ENCODE peak calls at places on chromosomes 13 and 19, in eight cellular contexts. One of them, this sample, is unnamed.
A peak's percentile ranks its signal among the peaks of the same experiment; 100 is the strongest.

GRCh38 chr19:48370955-48371354 is 6.8 kb downstream of the SYNGR4 start:
- DNase-seq in heart right ventricle: no peak
- DNase-seq in Calu3: no peak
- DNase-seq in uterus: no peak
- DNase-seq in neural progenitor cell: no peak
- DNase-seq in activated CD8-positive, alpha-beta T cell treated with anti-CD3 and anti-CD28 coated beads for 36 hours: no peak
- DNase-seq in astrocyte: no peak
- DNase-seq in WTC11: no peak
- DNase-seq in this sample: no peak

GRCh38 chr13:81406639-81407292 is 1065.8 kb upstream of the SPRY2 start:
- DNase-seq in heart right ventricle: no peak
- DNase-seq in Calu3: peak; percentile 0
- DNase-seq in uterus: no peak
- DNase-seq in neural progenitor cell: no peak
- DNase-seq in activated CD8-positive, alpha-beta T cell treated with anti-CD3 and anti-CD28 coated beads for 36 hours: no peak
- DNase-seq in astrocyte: no peak
- DNase-seq in WTC11: no peak
- DNase-seq in this sample: no peak

GRCh38 chr13:30364876-30365275 is 57.4 kb upstream of the UBE2L5 start:
- DNase-seq in heart right ventricle: no peak
- DNase-seq in Calu3: no peak
- DNase-seq in uterus: no peak
- DNase-seq in neural progenitor cell: no peak
- DNase-seq in activated CD8-positive, alpha-beta T cell treated with anti-CD3 and anti-CD28 coated beads for 36 hours: no peak
- DNase-seq in astrocyte: peak; percentile 28
- DNase-seq in WTC11: no peak
- DNase-seq in this sample: no peak

GRCh38 chr19:35724560-35724959 is 6.8 kb downstream of the KMT2B start:
- DNase-seq in heart right ventricle: no peak
- DNase-seq in Calu3: no peak
- DNase-seq in uterus: no peak
- DNase-seq in neural progenitor cell: no peak
- DNase-seq in activated CD8-positive, alpha-beta T cell treated with anti-CD3 and anti-CD28 coated beads for 36 hours: no peak
- DNase-seq in astrocyte: no peak
- DNase-seq in WTC11: no peak
- DNase-seq in this sample: no peak

GRCh38 chr19:13215572-13216380 is 65.6 kb downstream of the IER2 start:
- DNase-seq in heart right ventricle: no peak
- DNase-seq in Calu3: peak; percentile 47
- DNase-seq in uterus: no peak
- DNase-seq in neural progenitor cell: no peak
- DNase-seq in activated CD8-positive, alpha-beta T cell treated with anti-CD3 and anti-CD28 coated beads for 36 hours: peak; percentile 60
- DNase-seq in astrocyte: peak; percentile 13
- DNase-seq in WTC11: no peak
- DNase-seq in this sample: no peak

GRCh38 chr13:109595466-109595865 is 190.9 kb downstream of the IRS2 start:
- DNase-seq in heart right ventricle: no peak
- DNase-seq in Calu3: no peak
- DNase-seq in uterus: no peak
- DNase-seq in neural progenitor cell: no peak
- DNase-seq in activated CD8-positive, alpha-beta T cell treated with anti-CD3 and anti-CD28 coated beads for 36 hours: no peak
- DNase-seq in astrocyte: no peak
- DNase-seq in WTC11: no peak
- DNase-seq in this sample: no peak

GRCh38 chr13:112187527-112188297 is 120.8 kb downstream of the SOX1 start:
- DNase-seq in heart right ventricle: no peak
- DNase-seq in Calu3: no peak
- DNase-seq in uterus: no peak
- DNase-seq in neural progenitor cell: no peak
- DNase-seq in activated CD8-positive, alpha-beta T cell treated with anti-CD3 and anti-CD28 coated beads for 36 hours: no peak
- DNase-seq in astrocyte: no peak
- DNase-seq in WTC11: no peak
- DNase-seq in this sample: peak; percentile 30

GRCh38 chr13:85970727-85971126 is 171.5 kb upstream of the SLITRK6 start:
- DNase-seq in heart right ventricle: no peak
- DNase-seq in Calu3: no peak
- DNase-seq in uterus: no peak
- DNase-seq in neural progenitor cell: no peak
- DNase-seq in activated CD8-positive, alpha-beta T cell treated with anti-CD3 and anti-CD28 coated beads for 36 hours: no peak
- DNase-seq in astrocyte: no peak
- DNase-seq in WTC11: no peak
- DNase-seq in this sample: no peak

GRCh38 chr13:82674546-82674945 is 1207.7 kb downstream of the SLITRK1 start:
- DNase-seq in heart right ventricle: no peak
- DNase-seq in Calu3: no peak
- DNase-seq in uterus: no peak
- DNase-seq in neural progenitor cell: no peak
- DNase-seq in activated CD8-positive, alpha-beta T cell treated with anti-CD3 and anti-CD28 coated beads for 36 hours: no peak
- DNase-seq in astrocyte: no peak
- DNase-seq in WTC11: no peak
- DNase-seq in this sample: no peak

GRCh38 chr19:54164369-54165068 is 5.0 kb upstream of the LENG1 start:
- DNase-seq in heart right ventricle: peak; percentile 84
- DNase-seq in Calu3: peak; percentile 41
- DNase-seq in uterus: peak; percentile 61
- DNase-seq in neural progenitor cell: peak; percentile 71
- DNase-seq in activated CD8-positive, alpha-beta T cell treated with anti-CD3 and anti-CD28 coated beads for 36 hours: peak; percentile 67
- DNase-seq in astrocyte: peak; percentile 25
- DNase-seq in WTC11: peak; percentile 98
- DNase-seq in this sample: peak; percentile 86

GRCh38 chr13:77724092-77724491 is 26.6 kb downstream of the SLAIN1 start:
- DNase-seq in heart right ventricle: no peak
- DNase-seq in Calu3: no peak
- DNase-seq in uterus: no peak
- DNase-seq in neural progenitor cell: no peak
- DNase-seq in activated CD8-positive, alpha-beta T cell treated with anti-CD3 and anti-CD28 coated beads for 36 hours: peak; percentile 10
- DNase-seq in astrocyte: no peak
- DNase-seq in WTC11: no peak
- DNase-seq in this sample: no peak

GRCh38 chr13:26558074-26558805 is 757 bp downstream of the WASF3 start:
- DNase-seq in heart right ventricle: peak; percentile 30
- DNase-seq in Calu3: peak; percentile 3
- DNase-seq in uterus: no peak
- DNase-seq in neural progenitor cell: peak; percentile 70
- DNase-seq in activated CD8-positive, alpha-beta T cell treated with anti-CD3 and anti-CD28 coated beads for 36 hours: no peak
- DNase-seq in astrocyte: peak; percentile 13
- DNase-seq in WTC11: peak; percentile 15
- DNase-seq in this sample: no peak

GRCh38 chr19:46480409-46480808 is 9.0 kb upstream of the PNMA8A start:
- DNase-seq in heart right ventricle: no peak
- DNase-seq in Calu3: no peak
- DNase-seq in uterus: peak; percentile 76
- DNase-seq in neural progenitor cell: peak; percentile 65
- DNase-seq in activated CD8-positive, alpha-beta T cell treated with anti-CD3 and anti-CD28 coated beads for 36 hours: no peak
- DNase-seq in astrocyte: peak; percentile 73
- DNase-seq in WTC11: no peak
- DNase-seq in this sample: no peak

GRCh38 chr19:4722671-4723464 is 774 bp downstream of the DPP9 start:
- DNase-seq in heart right ventricle: no peak
- DNase-seq in Calu3: no peak
- DNase-seq in uterus: peak; percentile 51
- DNase-seq in neural progenitor cell: peak; percentile 10
- DNase-seq in activated CD8-positive, alpha-beta T cell treated with anti-CD3 and anti-CD28 coated beads for 36 hours: peak; percentile 41
- DNase-seq in astrocyte: peak; percentile 58
- DNase-seq in WTC11: no peak
- DNase-seq in this sample: no peak

GRCh38 chr19:19406878-19407639 is 1.6 kb downstream of the GATAD2A start:
- DNase-seq in heart right ventricle: no peak
- DNase-seq in Calu3: peak; percentile 34
- DNase-seq in uterus: no peak
- DNase-seq in neural progenitor cell: peak; percentile 28
- DNase-seq in activated CD8-positive, alpha-beta T cell treated with anti-CD3 and anti-CD28 coated beads for 36 hours: peak; percentile 75
- DNase-seq in astrocyte: peak; percentile 43
- DNase-seq in WTC11: no peak
- DNase-seq in this sample: no peak

GRCh38 chr13:91165758-91166157 is 181.7 kb upstream of the MIR17HG start:
- DNase-seq in heart right ventricle: no peak
- DNase-seq in Calu3: no peak
- DNase-seq in uterus: no peak
- DNase-seq in neural progenitor cell: no peak
- DNase-seq in activated CD8-positive, alpha-beta T cell treated with anti-CD3 and anti-CD28 coated beads for 36 hours: no peak
- DNase-seq in astrocyte: no peak
- DNase-seq in WTC11: no peak
- DNase-seq in this sample: no peak

GRCh38 chr13:91166714-91167511 is 180.6 kb upstream of the MIR17HG start:
- DNase-seq in heart right ventricle: no peak
- DNase-seq in Calu3: no peak
- DNase-seq in uterus: no peak
- DNase-seq in neural progenitor cell: no peak
- DNase-seq in activated CD8-positive, alpha-beta T cell treated with anti-CD3 and anti-CD28 coated beads for 36 hours: no peak
- DNase-seq in astrocyte: no peak
- DNase-seq in WTC11: no peak
- DNase-seq in this sample: no peak

GRCh38 chr13:91158015-91158390 is 189.5 kb upstream of the MIR17HG start:
- DNase-seq in heart right ventricle: no peak
- DNase-seq in Calu3: no peak
- DNase-seq in uterus: no peak
- DNase-seq in neural progenitor cell: no peak
- DNase-seq in activated CD8-positive, alpha-beta T cell treated with anti-CD3 and anti-CD28 coated beads for 36 hours: no peak
- DNase-seq in astrocyte: no peak
- DNase-seq in WTC11: no peak
- DNase-seq in this sample: no peak

GRCh38 chr13:91157273-91158014 is 190.0 kb upstream of the MIR17HG start:
- DNase-seq in heart right ventricle: no peak
- DNase-seq in Calu3: no peak
- DNase-seq in uterus: no peak
- DNase-seq in neural progenitor cell: no peak
- DNase-seq in activated CD8-positive, alpha-beta T cell treated with anti-CD3 and anti-CD28 coated beads for 36 hours: no peak
- DNase-seq in astrocyte: no peak
- DNase-seq in WTC11: no peak
- DNase-seq in this sample: no peak

GRCh38 chr13:91162180-91162579 is 185.3 kb upstream of the MIR17HG start:
- DNase-seq in heart right ventricle: no peak
- DNase-seq in Calu3: no peak
- DNase-seq in uterus: no peak
- DNase-seq in neural progenitor cell: peak; percentile 21
- DNase-seq in activated CD8-positive, alpha-beta T cell treated with anti-CD3 and anti-CD28 coated beads for 36 hours: peak; percentile 5
- DNase-seq in astrocyte: no peak
- DNase-seq in WTC11: peak; percentile 23
- DNase-seq in this sample: no peak
- TF ChIP-seq CTCF in heart right ventricle: no peak
- TF ChIP-seq CTCF in Calu3: no peak
- TF ChIP-seq CTCF in uterus: no peak
- TF ChIP-seq CTCF in neural progenitor cell: peak; percentile 41
- TF ChIP-seq CTCF in activated CD8-positive, alpha-beta T cell treated with anti-CD3 and anti-CD28 coated beads for 36 hours: no peak
- TF ChIP-seq CTCF in astrocyte: no peak
- TF ChIP-seq CTCF in WTC11: no peak
- TF ChIP-seq CTCF in this sample: no peak

GRCh38 chr13:45879666-45880065 is 28.1 kb upstream of the SIAH3 start:
- DNase-seq in heart right ventricle: peak; percentile 50
- DNase-seq in Calu3: peak; percentile 43
- DNase-seq in uterus: peak; percentile 28
- DNase-seq in neural progenitor cell: peak; percentile 55
- DNase-seq in activated CD8-positive, alpha-beta T cell treated with anti-CD3 and anti-CD28 coated beads for 36 hours: no peak
- DNase-seq in astrocyte: no peak
- DNase-seq in WTC11: peak; percentile 50
- DNase-seq in this sample: no peak
- TF ChIP-seq CTCF in heart right ventricle: peak; percentile 34
- TF ChIP-seq CTCF in Calu3: peak; percentile 12
- TF ChIP-seq CTCF in uterus: peak; percentile 16
- TF ChIP-seq CTCF in neural progenitor cell: peak; percentile 51
- TF ChIP-seq CTCF in activated CD8-positive, alpha-beta T cell treated with anti-CD3 and anti-CD28 coated beads for 36 hours: no peak
- TF ChIP-seq CTCF in astrocyte: peak; percentile 19
- TF ChIP-seq CTCF in WTC11: no peak
- TF ChIP-seq CTCF in this sample: no peak

GRCh38 chr13:110772091-110772984 is 58.8 kb downstream of the ING1 start:
- DNase-seq in heart right ventricle: no peak
- DNase-seq in Calu3: no peak
- DNase-seq in uterus: no peak
- DNase-seq in neural progenitor cell: no peak
- DNase-seq in activated CD8-positive, alpha-beta T cell treated with anti-CD3 and anti-CD28 coated beads for 36 hours: no peak
- DNase-seq in astrocyte: no peak
- DNase-seq in WTC11: no peak
- DNase-seq in this sample: no peak
- TF ChIP-seq CTCF in heart right ventricle: no peak
- TF ChIP-seq CTCF in Calu3: no peak
- TF ChIP-seq CTCF in uterus: no peak
- TF ChIP-seq CTCF in neural progenitor cell: no peak
- TF ChIP-seq CTCF in activated CD8-positive, alpha-beta T cell treated with anti-CD3 and anti-CD28 coated beads for 36 hours: no peak
- TF ChIP-seq CTCF in astrocyte: no peak
- TF ChIP-seq CTCF in WTC11: no peak
- TF ChIP-seq CTCF in this sample: no peak

GRCh38 chr19:52590728-52591127 is 20.6 kb downstream of the ZNF701 start:
- DNase-seq in heart right ventricle: no peak
- DNase-seq in Calu3: no peak
- DNase-seq in uterus: no peak
- DNase-seq in neural progenitor cell: peak; percentile 22
- DNase-seq in activated CD8-positive, alpha-beta T cell treated with anti-CD3 and anti-CD28 coated beads for 36 hours: peak; percentile 38
- DNase-seq in astrocyte: no peak
- DNase-seq in WTC11: peak; percentile 52
- DNase-seq in this sample: no peak
- TF ChIP-seq CTCF in heart right ventricle: peak; percentile 28
- TF ChIP-seq CTCF in Calu3: no peak
- TF ChIP-seq CTCF in uterus: no peak
- TF ChIP-seq CTCF in neural progenitor cell: peak; percentile 49
- TF ChIP-seq CTCF in activated CD8-positive, alpha-beta T cell treated with anti-CD3 and anti-CD28 coated beads for 36 hours: no peak
- TF ChIP-seq CTCF in astrocyte: no peak
- TF ChIP-seq CTCF in WTC11: no peak
- TF ChIP-seq CTCF in this sample: no peak

DNA sequence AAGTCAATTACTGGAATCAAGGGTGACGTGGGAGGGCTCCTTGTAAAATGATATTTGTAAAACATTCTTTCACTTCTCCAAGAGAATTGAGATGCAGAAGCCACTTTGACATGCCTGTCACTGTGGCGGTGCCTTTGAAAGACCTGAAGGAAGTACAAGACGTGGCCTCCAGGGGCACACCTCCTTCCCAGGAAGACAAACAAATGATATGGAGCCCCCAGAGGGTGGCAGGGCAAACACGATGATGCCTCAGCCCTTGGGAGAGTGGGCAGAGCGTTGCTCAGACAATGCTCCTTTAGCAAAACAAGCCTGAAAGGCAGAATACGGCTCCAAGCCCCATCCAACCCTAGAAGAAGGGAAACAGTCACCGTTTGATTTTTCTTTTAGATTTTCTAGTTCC is 9.3 kb upstream of the ATP12A start:
- DNase-seq in heart right ventricle: no peak
- DNase-seq in Calu3: peak; percentile 33
- DNase-seq in uterus: no peak
- DNase-seq in neural progenitor cell: peak; percentile 77
- DNase-seq in activated CD8-positive, alpha-beta T cell treated with anti-CD3 and anti-CD28 coated beads for 36 hours: peak; percentile 60
- DNase-seq in astrocyte: no peak
- DNase-seq in WTC11: peak; percentile 61
- DNase-seq in this sample: no peak
- TF ChIP-seq CTCF in heart right ventricle: no peak
- TF ChIP-seq CTCF in Calu3: peak; percentile 39
- TF ChIP-seq CTCF in uterus: no peak
- TF ChIP-seq CTCF in neural progenitor cell: peak; percentile 22
- TF ChIP-seq CTCF in activated CD8-positive, alpha-beta T cell treated with anti-CD3 and anti-CD28 coated beads for 36 hours: no peak
- TF ChIP-seq CTCF in astrocyte: no peak
- TF ChIP-seq CTCF in WTC11: no peak
- TF ChIP-seq CTCF in this sample: no peak

GRCh38 chr13:69050696-69051095 is 1056.9 kb upstream of the ATXN8OS start:
- DNase-seq in heart right ventricle: no peak
- DNase-seq in Calu3: no peak
- DNase-seq in uterus: no peak
- DNase-seq in neural progenitor cell: no peak
- DNase-seq in activated CD8-positive, alpha-beta T cell treated with anti-CD3 and anti-CD28 coated beads for 36 hours: no peak
- DNase-seq in astrocyte: no peak
- DNase-seq in WTC11: no peak
- DNase-seq in this sample: no peak
- TF ChIP-seq CTCF in heart right ventricle: no peak
- TF ChIP-seq CTCF in Calu3: no peak
- TF ChIP-seq CTCF in uterus: no peak
- TF ChIP-seq CTCF in neural progenitor cell: no peak
- TF ChIP-seq CTCF in activated CD8-positive, alpha-beta T cell treated with anti-CD3 and anti-CD28 coated beads for 36 hours: no peak
- TF ChIP-seq CTCF in astrocyte: no peak
- TF ChIP-seq CTCF in WTC11: no peak
- TF ChIP-seq CTCF in this sample: no peak

This sample was measured in CD14-positive monocyte.